ENCODE peak calls at places on chromosomes 16 and 17, in seven cellular contexts. F, Y, O, A, N, E and M are unnamed samples. For H3K4me1 and H3K36me3, the result is how much of the 10 kb centered on the place peaks cover.

GRCh38 chr16:78505544-78506371 is 406.3 kb downstream of the WWOX start:
- DNase-seq in F (peak), Y (peak), O (no peak), A (peak), N (peak), E (peak), M (peak)

GRCh38 chr17:15379659-15380058 is 38.3 kb upstream of the TEKT3 start:
- DNase-seq in F (no peak), Y (no peak), O (no peak), A (no peak), N (no peak), E (no peak), M (no peak)

GRCh38 chr17:59746849-59747445 is 39.5 kb downstream of the VMP1 start:
- DNase-seq in F (no peak), Y (no peak), O (peak), A (no peak), N (no peak), E (no peak), M (no peak)

GRCh38 chr16:64656471-64656870 is 465.4 kb downstream of the CDH11 start:
- DNase-seq in F (no peak), Y (no peak), O (no peak), A (no peak), N (no peak), E (no peak), M (no peak)

GRCh38 chr16:774086-775001 is 13.8 kb downstream of the MSLN start:
- DNase-seq in F (peak), Y (no peak), O (no peak), A (no peak), N (no peak), E (no peak), M (no peak)

GRCh38 chr16:56281256-56281805 is 90.0 kb downstream of the GNAO1 start:
- DNase-seq in F (no peak), Y (no peak), O (no peak), A (no peak), N (no peak), E (no peak), M (peak)

GRCh38 chr17:50620848-50621247 is 13.8 kb upstream of the ABCC3 start:
- DNase-seq in F (no peak), Y (no peak), O (no peak), A (no peak), N (no peak), E (no peak), M (no peak)

GRCh38 chr16:49250689-49251088 is 30.9 kb downstream of the CBLN1 start:
- DNase-seq in F (no peak), Y (no peak), O (no peak), A (no peak), N (no peak), E (no peak), M (no peak)

GRCh38 chr17:39153541-39154111 is 2.2 kb upstream of the PLXDC1 start:
- DNase-seq in F (peak), Y (peak), O (peak), A (peak), N (peak), E (peak), M (peak)

GRCh38 chr17:79840204-79840988 is 1.2 kb upstream of the CBX4 start:
- DNase-seq in F (peak), Y (peak), O (no peak), A (peak), N (peak), E (no peak), M (peak)

GRCh38 chr16:75249441-75249840 is 2.0 kb downstream of the BCAR1 start:
- DNase-seq in F (no peak), Y (no peak), O (no peak), A (no peak), N (no peak), E (no peak), M (no peak)

GRCh38 chr17:15883617-15884111 is 61.3 kb upstream of the ADORA2B start:
- DNase-seq in F (no peak), Y (no peak), O (no peak), A (no peak), N (no peak), E (no peak), M (no peak)

GRCh38 chr17:67818110-67819002 is 6.9 kb upstream of the BPTF start:
- DNase-seq in F (no peak), Y (no peak), O (no peak), A (peak), N (no peak), E (no peak), M (peak)

GRCh38 chr17:78746263-78746948 is 35.7 kb downstream of the CYTH1 start:
- DNase-seq in F (no peak), Y (no peak), O (no peak), A (no peak), N (no peak), E (no peak), M (no peak)

GRCh38 chr17:78741644-78742284 is 40.3 kb downstream of the CYTH1 start:
- DNase-seq in F (no peak), Y (no peak), O (no peak), A (no peak), N (no peak), E (no peak), M (no peak)

GRCh38 chr17:78739331-78739853 is 42.7 kb downstream of the CYTH1 start:
- DNase-seq in F (no peak), Y (no peak), O (no peak), A (no peak), N (no peak), E (no peak), M (no peak)

GRCh38 chr17:78745407-78746088 is 36.5 kb downstream of the CYTH1 start:
- DNase-seq in F (no peak), Y (no peak), O (peak), A (no peak), N (no peak), E (no peak), M (peak)

DNA sequence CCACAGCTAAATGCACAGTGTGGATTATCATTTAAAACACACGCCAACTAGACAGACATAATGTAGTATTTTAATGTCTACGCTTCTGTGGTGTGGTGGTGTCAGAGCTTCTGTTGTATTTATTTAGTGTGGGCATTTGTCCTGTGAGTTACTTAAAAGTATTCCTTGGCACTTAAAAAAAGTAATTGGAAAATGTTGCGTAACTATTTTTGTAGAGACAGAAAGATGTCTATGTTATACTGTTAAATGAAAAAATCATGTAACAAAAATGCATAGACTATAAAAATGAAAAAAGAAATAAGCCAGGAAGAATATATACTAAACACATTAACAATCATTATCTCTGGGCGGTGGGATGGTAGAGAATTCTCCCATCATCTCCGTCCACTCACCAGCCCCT is 39.2 kb downstream of the CYTH1 start:
- DNase-seq in F (no peak), Y (no peak), O (no peak), A (no peak), N (no peak), E (no peak), M (no peak)
- H3K4me1 ChIP-seq in F (half or more), Y (under half), O (half or more), A (half or more), N (half or more), E (under half), M (under half)

DNA sequence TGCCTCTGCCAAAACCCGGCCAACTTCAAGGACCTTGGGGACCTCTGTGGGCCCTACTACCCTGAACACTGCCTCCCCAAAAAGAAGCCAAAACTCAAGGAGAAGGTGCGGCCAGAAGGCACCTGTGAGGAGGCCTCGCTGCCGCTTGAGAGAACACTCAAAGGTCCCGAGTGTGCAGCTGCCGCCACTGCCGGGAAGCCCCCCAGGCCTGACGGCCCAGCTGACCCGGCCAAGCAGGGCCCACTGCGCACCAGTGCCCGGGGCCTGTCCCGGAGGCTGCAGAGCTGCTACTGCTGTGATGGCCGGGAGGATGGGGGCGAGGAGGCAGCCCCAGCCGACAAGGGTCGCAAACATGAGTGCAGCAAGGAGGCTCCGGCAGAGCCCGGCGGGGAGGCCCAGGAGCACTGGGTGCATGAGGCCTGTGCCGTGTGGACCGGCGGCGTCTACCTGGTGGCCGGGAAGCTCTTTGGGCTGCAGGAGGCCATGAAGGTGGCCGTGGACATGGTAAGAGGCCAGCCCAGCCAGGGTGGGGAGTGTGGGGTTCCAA is 38.7 kb downstream of the SREBF1 start:
- DNase-seq in F (no peak), Y (no peak), O (no peak), A (no peak), N (no peak), E (no peak), M (no peak)
- H3K36me3 ChIP-seq in F (under half), Y (under half), O (under half), A (under half), N (half or more), E (under half), M (under half)

DNA sequence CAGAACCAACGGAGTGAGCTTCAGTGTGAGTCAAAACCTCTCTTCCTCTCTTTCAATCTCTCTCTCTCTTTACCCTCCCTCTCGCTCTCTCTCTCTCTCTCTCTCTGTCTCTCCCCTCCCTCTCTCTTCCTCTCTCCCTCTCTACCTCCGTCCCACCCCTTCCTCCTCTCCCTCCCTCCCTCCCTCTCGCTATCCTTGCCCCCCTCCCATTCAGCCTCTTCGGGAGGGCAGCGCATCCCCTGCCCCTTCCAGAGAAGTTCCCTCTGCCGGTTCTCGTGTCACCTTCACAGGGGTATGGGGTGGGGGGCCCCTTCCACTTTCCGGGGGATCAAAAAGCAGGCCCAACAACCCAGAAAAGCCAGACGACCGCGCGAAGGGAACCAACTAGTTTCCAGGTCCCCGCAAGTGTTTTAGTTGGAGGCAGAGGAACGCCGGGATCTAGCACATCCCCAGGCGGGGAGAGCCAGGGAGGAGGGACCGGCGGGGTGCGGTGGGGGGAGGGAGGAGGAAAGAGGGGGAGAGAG is 28.9 kb upstream of the RBFOX1 start:
- DNase-seq in F (no peak), Y (no peak), O (no peak), A (no peak), N (no peak), E (no peak), M (no peak)
- H3K4me3 ChIP-seq in F (peak), Y (peak), O (no peak), A (no peak), N (no peak), E (no peak), M (no peak)

DNA sequence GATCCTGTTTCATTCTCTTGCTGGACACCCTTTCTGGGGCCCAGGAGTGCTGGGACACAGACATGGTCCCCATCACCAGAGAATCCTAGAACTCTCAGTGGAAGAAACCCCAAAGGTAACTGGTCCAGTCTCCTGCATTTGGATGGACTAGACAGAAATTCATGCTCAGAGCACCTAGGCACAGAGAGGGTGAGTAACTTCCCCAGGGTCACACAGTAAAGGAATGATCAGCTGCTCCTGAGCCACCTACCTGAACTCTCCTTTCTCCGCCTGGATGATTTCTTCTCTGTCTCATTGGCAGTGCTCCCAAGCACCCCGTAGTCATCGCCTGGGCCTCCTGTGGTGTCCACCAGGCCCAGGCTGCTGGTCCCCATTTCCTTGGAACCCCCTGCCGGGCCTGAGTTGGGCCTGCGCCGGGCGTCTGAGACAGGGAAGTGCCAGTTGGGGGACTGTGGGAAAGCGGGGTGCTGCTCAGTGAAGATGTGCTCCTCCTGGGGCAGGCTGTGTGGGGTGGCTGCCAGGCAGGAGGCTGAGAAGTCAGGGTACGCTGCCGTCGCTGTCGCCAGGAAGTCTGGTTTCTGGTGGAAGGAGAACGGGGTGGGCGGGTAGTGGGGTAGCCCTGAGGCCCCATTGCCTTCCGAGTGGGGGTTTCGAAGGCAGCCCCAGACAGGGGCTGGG is 767 bp downstream of the MEOX1 start:
- DNase-seq in F (no peak), Y (no peak), O (no peak), A (no peak), N (no peak), E (no peak), M (no peak)
- H3K4me1 ChIP-seq in F (under half), Y (under half), O (under half), A (under half), N (under half), E (under half), M (half or more)